ENCODE peak calls at places on chromosomes 6 and 20, in seven cellular contexts. One of them, this sample, is unnamed. For H3K9me3, the result is how much of the 10 kb centered on the place peaks cover.

GRCh38 chr6:53959717-53960116 is 151.5 kb upstream of the MLIP start:
- DNase-seq in SK-N-SH: no peak
- DNase-seq in cardiac muscle cell: no peak
- DNase-seq in psoas muscle: no peak
- DNase-seq in mucosa of descending colon: no peak
- DNase-seq in heart right ventricle: no peak
- DNase-seq in endodermal cell: no peak
- DNase-seq in this sample: no peak

GRCh38 chr6:143224516-143224915 is 163.8 kb downstream of the AIG1 start:
- DNase-seq in endodermal cell: no peak
- DNase-seq in mucosa of descending colon: no peak
- DNase-seq in cardiac muscle cell: no peak
- DNase-seq in psoas muscle: no peak
- DNase-seq in heart right ventricle: no peak
- DNase-seq in SK-N-SH: no peak
- DNase-seq in this sample: no peak

GRCh38 chr6:97812940-97813339 is 529.9 kb upstream of the MMS22L start:
- DNase-seq in heart right ventricle: no peak
- DNase-seq in SK-N-SH: no peak
- DNase-seq in mucosa of descending colon: no peak
- DNase-seq in endodermal cell: no peak
- DNase-seq in cardiac muscle cell: no peak
- DNase-seq in psoas muscle: no peak
- DNase-seq in this sample: no peak

GRCh38 chr6:11969092-11969491 is 43.0 kb upstream of the HIVEP1 start:
- DNase-seq in SK-N-SH: no peak
- DNase-seq in heart right ventricle: peak
- DNase-seq in cardiac muscle cell: peak
- DNase-seq in psoas muscle: no peak
- DNase-seq in mucosa of descending colon: no peak
- DNase-seq in endodermal cell: no peak
- DNase-seq in this sample: no peak

GRCh38 chr20:43911066-43911465 is 3.6 kb upstream of the TOX2 start:
- DNase-seq in endodermal cell: peak
- DNase-seq in SK-N-SH: no peak
- DNase-seq in heart right ventricle: no peak
- DNase-seq in mucosa of descending colon: no peak
- DNase-seq in cardiac muscle cell: peak
- DNase-seq in psoas muscle: no peak
- DNase-seq in this sample: no peak

GRCh38 chr6:13776602-13777001 is 37.8 kb downstream of the MCUR1 start:
- DNase-seq in heart right ventricle: no peak
- DNase-seq in cardiac muscle cell: no peak
- DNase-seq in endodermal cell: no peak
- DNase-seq in psoas muscle: no peak
- DNase-seq in mucosa of descending colon: no peak
- DNase-seq in SK-N-SH: no peak
- DNase-seq in this sample: no peak

GRCh38 chr6:157764346-157765068 is 58.5 kb upstream of the SNX9 start:
- DNase-seq in SK-N-SH: no peak
- DNase-seq in cardiac muscle cell: peak
- DNase-seq in heart right ventricle: peak
- DNase-seq in endodermal cell: peak
- DNase-seq in psoas muscle: peak
- DNase-seq in mucosa of descending colon: peak
- DNase-seq in this sample: peak

GRCh38 chr6:41966961-41967311 is 25.3 kb upstream of the CCND3 start:
- DNase-seq in endodermal cell: peak
- DNase-seq in SK-N-SH: no peak
- DNase-seq in psoas muscle: no peak
- DNase-seq in heart right ventricle: no peak
- DNase-seq in mucosa of descending colon: no peak
- DNase-seq in cardiac muscle cell: peak
- DNase-seq in this sample: no peak

GRCh38 chr6:147053311-147053921 is 150.8 kb upstream of the STXBP5 start:
- DNase-seq in SK-N-SH: no peak
- DNase-seq in psoas muscle: no peak
- DNase-seq in mucosa of descending colon: no peak
- DNase-seq in endodermal cell: peak
- DNase-seq in heart right ventricle: no peak
- DNase-seq in cardiac muscle cell: no peak
- DNase-seq in this sample: no peak

GRCh38 chr20:10022615-10023014 is 12.2 kb upstream of the ANKEF1 start:
- DNase-seq in heart right ventricle: no peak
- DNase-seq in cardiac muscle cell: no peak
- DNase-seq in SK-N-SH: no peak
- DNase-seq in mucosa of descending colon: no peak
- DNase-seq in psoas muscle: no peak
- DNase-seq in endodermal cell: no peak
- DNase-seq in this sample: no peak

GRCh38 chr6:158508450-158508849 is 51.4 kb upstream of the TMEM181 start:
- DNase-seq in SK-N-SH: no peak
- DNase-seq in cardiac muscle cell: no peak
- DNase-seq in mucosa of descending colon: no peak
- DNase-seq in endodermal cell: no peak
- DNase-seq in heart right ventricle: no peak
- DNase-seq in psoas muscle: no peak
- DNase-seq in this sample: no peak

GRCh38 chr6:21131406-21131805 is 462.1 kb upstream of the SOX4 start:
- DNase-seq in psoas muscle: no peak
- DNase-seq in mucosa of descending colon: no peak
- DNase-seq in cardiac muscle cell: no peak
- DNase-seq in endodermal cell: no peak
- DNase-seq in SK-N-SH: no peak
- DNase-seq in heart right ventricle: no peak
- DNase-seq in this sample: no peak
- H3K9me3 ChIP-seq in psoas muscle: under half
- H3K9me3 ChIP-seq in mucosa of descending colon: under half
- H3K9me3 ChIP-seq in cardiac muscle cell: under half
- H3K9me3 ChIP-seq in endodermal cell: under half
- H3K9me3 ChIP-seq in SK-N-SH: under half
- H3K9me3 ChIP-seq in heart right ventricle: under half
- H3K9me3 ChIP-seq in this sample: under half

DNA sequence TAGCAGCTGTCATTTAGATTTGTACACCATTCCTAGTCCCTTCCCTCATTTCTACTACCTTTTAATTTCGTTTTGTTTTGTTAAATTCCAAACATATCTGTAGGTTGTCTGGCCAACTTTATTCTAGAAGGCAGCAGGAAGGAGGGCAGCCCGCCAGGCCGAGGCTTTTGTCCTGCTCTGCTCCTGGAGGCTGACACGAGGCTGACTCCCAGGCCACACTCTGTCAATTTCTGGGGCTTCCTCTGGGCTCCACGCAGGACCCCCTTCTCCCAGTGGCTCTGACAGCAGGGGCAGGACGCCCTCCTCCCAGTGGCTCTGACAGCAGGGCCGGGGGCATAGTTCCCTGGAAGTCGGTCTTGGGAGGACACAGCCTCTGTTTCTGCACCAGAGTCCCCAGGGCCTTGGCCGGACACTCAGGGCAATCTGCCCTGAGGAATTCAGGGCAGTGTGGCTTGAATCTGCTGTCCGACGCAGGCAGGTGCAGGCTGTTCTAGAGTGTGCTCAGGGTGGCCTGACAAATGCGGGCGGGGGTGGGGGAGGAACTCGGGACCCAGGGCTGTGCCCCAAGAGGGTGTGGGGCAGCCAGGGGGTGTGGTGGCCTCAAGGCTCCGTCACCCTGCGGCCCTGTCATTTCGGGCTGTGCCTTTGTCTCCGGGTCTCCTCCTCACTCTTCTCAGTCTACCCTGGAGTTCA is 11.8 kb downstream of the SMOC2 start:
- DNase-seq in SK-N-SH: no peak
- DNase-seq in endodermal cell: no peak
- DNase-seq in mucosa of descending colon: no peak
- DNase-seq in psoas muscle: peak
- DNase-seq in cardiac muscle cell: peak
- DNase-seq in heart right ventricle: no peak
- DNase-seq in this sample: no peak
- H3K9me3 ChIP-seq in SK-N-SH: under half
- H3K9me3 ChIP-seq in endodermal cell: under half
- H3K9me3 ChIP-seq in mucosa of descending colon: under half
- H3K9me3 ChIP-seq in psoas muscle: under half
- H3K9me3 ChIP-seq in cardiac muscle cell: under half
- H3K9me3 ChIP-seq in heart right ventricle: under half
- H3K9me3 ChIP-seq in this sample: under half

GRCh38 chr20:56285496-56285895 is 37.0 kb downstream of the MC3R start:
- DNase-seq in mucosa of descending colon: no peak
- DNase-seq in cardiac muscle cell: no peak
- DNase-seq in psoas muscle: no peak
- DNase-seq in heart right ventricle: no peak
- DNase-seq in endodermal cell: no peak
- DNase-seq in SK-N-SH: no peak
- DNase-seq in this sample: no peak

DNA sequence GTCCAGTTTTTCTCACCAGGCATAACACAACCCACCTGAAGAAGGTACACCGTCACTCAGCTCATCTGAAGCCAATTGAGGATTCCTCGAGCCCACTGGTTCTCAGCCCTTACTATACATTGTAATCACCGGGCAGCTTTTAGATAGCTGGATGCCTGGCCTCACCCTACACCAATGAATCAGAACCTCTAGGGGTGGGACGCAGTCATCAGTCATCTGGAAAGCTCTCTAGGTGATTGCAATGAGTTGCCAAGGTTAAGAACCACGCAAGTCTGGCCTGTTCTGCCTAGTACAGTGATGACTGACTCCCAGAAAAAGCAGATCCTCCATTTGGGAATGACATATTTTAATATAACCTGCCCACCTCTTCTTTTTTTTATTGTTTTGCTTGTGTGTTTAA is 41.1 kb downstream of the MC3R start:
- DNase-seq in psoas muscle: no peak
- DNase-seq in endodermal cell: no peak
- DNase-seq in mucosa of descending colon: no peak
- DNase-seq in SK-N-SH: no peak
- DNase-seq in cardiac muscle cell: no peak
- DNase-seq in heart right ventricle: no peak
- DNase-seq in this sample: no peak
- H3K9me3 ChIP-seq in psoas muscle: under half
- H3K9me3 ChIP-seq in endodermal cell: half or more
- H3K9me3 ChIP-seq in mucosa of descending colon: under half
- H3K9me3 ChIP-seq in SK-N-SH: under half
- H3K9me3 ChIP-seq in cardiac muscle cell: under half
- H3K9me3 ChIP-seq in heart right ventricle: under half
- H3K9me3 ChIP-seq in this sample: under half

DNA sequence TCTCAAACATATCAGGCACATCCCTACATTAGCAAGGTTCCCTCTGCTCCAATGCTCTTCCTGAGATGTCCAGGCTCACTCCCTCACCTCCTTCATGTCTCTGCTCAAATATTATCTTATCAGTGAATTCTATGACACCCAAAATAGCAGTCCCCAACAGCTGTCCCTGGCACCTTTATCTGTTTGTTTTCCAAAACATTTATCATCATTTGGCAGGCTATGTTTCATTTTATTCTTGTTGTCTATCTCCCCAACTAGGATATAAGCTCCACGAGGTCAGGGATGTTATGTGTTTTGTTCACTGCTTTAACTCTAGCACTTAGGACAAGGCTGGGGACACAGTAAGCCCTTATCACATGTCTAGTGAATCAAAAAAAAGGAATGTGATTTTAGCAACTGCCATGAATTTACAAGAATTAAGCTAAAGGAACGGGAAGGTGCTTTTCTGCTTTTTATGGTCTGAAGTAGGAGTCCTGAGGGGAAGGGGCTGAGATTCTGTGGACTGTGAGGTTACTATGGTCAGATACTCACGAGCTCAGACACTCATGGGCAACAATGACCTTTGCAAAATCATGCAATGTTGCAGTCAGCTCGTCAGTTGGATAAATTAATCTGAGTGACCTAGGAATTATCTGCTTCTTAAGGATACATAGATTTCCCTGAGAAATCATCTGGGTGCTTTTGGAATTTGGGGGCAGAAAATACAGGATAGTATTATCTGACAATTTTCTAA is 1.9 kb upstream of the IL22RA2 start:
- DNase-seq in psoas muscle: no peak
- DNase-seq in SK-N-SH: no peak
- DNase-seq in endodermal cell: no peak
- DNase-seq in mucosa of descending colon: no peak
- DNase-seq in cardiac muscle cell: no peak
- DNase-seq in heart right ventricle: no peak
- DNase-seq in this sample: no peak
- H3K9me3 ChIP-seq in psoas muscle: under half
- H3K9me3 ChIP-seq in SK-N-SH: under half
- H3K9me3 ChIP-seq in endodermal cell: under half
- H3K9me3 ChIP-seq in mucosa of descending colon: under half
- H3K9me3 ChIP-seq in cardiac muscle cell: under half
- H3K9me3 ChIP-seq in heart right ventricle: under half
- H3K9me3 ChIP-seq in this sample: under half

DNA sequence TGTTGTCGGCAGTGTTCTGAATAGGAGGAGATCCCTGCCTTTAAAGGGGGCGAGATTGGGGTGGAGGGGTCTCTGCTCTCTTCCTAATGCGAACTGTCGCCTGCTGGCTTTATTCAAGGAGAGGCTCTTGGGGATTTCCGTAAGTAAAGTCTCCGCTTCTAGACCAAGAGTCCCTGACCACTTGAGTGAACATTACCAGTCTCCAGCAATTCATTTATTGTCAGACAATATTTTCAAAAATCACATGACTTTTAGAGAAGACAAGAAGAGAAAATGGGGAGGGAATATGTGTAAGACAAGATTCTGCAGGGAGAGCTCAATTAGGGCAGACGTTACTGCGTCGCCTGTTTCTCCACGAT is 21.2 kb downstream of the POM121L2 start:
- DNase-seq in SK-N-SH: no peak
- DNase-seq in heart right ventricle: no peak
- DNase-seq in endodermal cell: no peak
- DNase-seq in mucosa of descending colon: no peak
- DNase-seq in psoas muscle: no peak
- DNase-seq in cardiac muscle cell: no peak
- DNase-seq in this sample: no peak
- H3K9me3 ChIP-seq in SK-N-SH: under half
- H3K9me3 ChIP-seq in heart right ventricle: under half
- H3K9me3 ChIP-seq in endodermal cell: under half
- H3K9me3 ChIP-seq in mucosa of descending colon: under half
- H3K9me3 ChIP-seq in psoas muscle: under half
- H3K9me3 ChIP-seq in cardiac muscle cell: under half
- H3K9me3 ChIP-seq in this sample: under half

This sample was measured in T-helper 17 cell.